ENCODE peak calls at places on chromosomes 5 and 9, in nine cellular contexts. E is mesendoderm; L is ELR; V is stimulated activated CD4-positive, alpha-beta T cell treated with anti-CD3 and anti-CD28 coated beads, Interleukin-1b, Interleukin-23, amount 100 ng/mL, for 1 hour; W is sciatic nerve; G is MV-4-11; Y is T-helper 9 cell; J is fibroblast of villous mesenchyme; D is left ventricle myocardium superior. T is an unnamed sample.

GRCh38 chr5:141476132-141476909 is 555 bp downstream of the PCDHGC3 start:
- DNase-seq in E (peak), L (peak), V (no peak), W (peak), G (peak), Y (no peak), J (peak), D (peak), T (no peak)

GRCh38 chr9:104794070-104794469 is 30.1 kb downstream of the NIPSNAP3B start:
- DNase-seq in E (no peak), L (no peak), V (no peak), W (no peak), G (no peak), Y (no peak), J (no peak), D (no peak), T (no peak)

GRCh38 chr5:82640901-82641300 is 362.7 kb upstream of the RPS23 start:
- DNase-seq in E (no peak), L (no peak), V (no peak), W (no peak), G (no peak), Y (no peak), J (no peak), D (no peak), T (no peak)

GRCh38 chr9:72873456-72873855 is 79.4 kb downstream of the ALDH1A1 start:
- DNase-seq in E (no peak), L (no peak), V (no peak), W (no peak), G (no peak), Y (no peak), J (no peak), D (no peak), T (no peak)

GRCh38 chr5:157603333-157604190 is 28.0 kb upstream of the ADAM19 start:
- DNase-seq in E (no peak), L (peak), V (peak), W (no peak), G (peak), Y (peak), J (peak), D (no peak), T (no peak)

GRCh38 chr9:37787059-37787458 is 2.2 kb upstream of the EXOSC3 start:
- DNase-seq in E (no peak), L (no peak), V (no peak), W (no peak), G (no peak), Y (no peak), J (no peak), D (peak), T (no peak)

GRCh38 chr5:139700711-139701693 is 52.9 kb downstream of the CXXC5 start:
- DNase-seq in E (peak), L (no peak), V (no peak), W (no peak), G (no peak), Y (no peak), J (no peak), D (no peak), T (no peak)

GRCh38 chr9:131095666-131096489 is 453 bp upstream of the AIF1L start:
- DNase-seq in E (peak), L (peak), V (no peak), W (peak), G (no peak), Y (no peak), J (no peak), D (peak), T (no peak)

GRCh38 chr5:153551537-153552079 is 61.1 kb downstream of the GRIA1 start:
- DNase-seq in E (peak), L (peak), V (no peak), W (no peak), G (no peak), Y (no peak), J (peak), D (no peak), T (no peak)

GRCh38 chr5:28779161-28779754 is 1740.9 kb upstream of the CDH9 start:
- DNase-seq in E (peak), L (no peak), V (no peak), W (no peak), G (no peak), Y (no peak), J (peak), D (no peak), T (no peak)

GRCh38 chr5:112338681-112339337 is 80.3 kb downstream of the EPB41L4A start:
- DNase-seq in E (peak), L (peak), V (no peak), W (no peak), G (no peak), Y (no peak), J (peak), D (no peak), T (no peak)

GRCh38 chr5:176648467-176649194 is 1.3 kb downstream of the TSPAN17 start:
- DNase-seq in E (no peak), L (no peak), V (no peak), W (no peak), G (no peak), Y (no peak), J (no peak), D (no peak), T (no peak)

GRCh38 chr9:15873573-15874177 is 320.8 kb downstream of the CCDC171 start:
- DNase-seq in E (peak), L (peak), V (no peak), W (no peak), G (peak), Y (no peak), J (peak), D (no peak), T (no peak)

GRCh38 chr5:173163219-173163618 is 18.9 kb downstream of the BNIP1 start:
- DNase-seq in E (peak), L (no peak), V (no peak), W (no peak), G (no peak), Y (no peak), J (no peak), D (peak), T (no peak)

GRCh38 chr5:123487298-123487697 is 24.7 kb upstream of the CSNK1G3 start:
- DNase-seq in E (no peak), L (peak), V (no peak), W (no peak), G (no peak), Y (no peak), J (peak), D (no peak), T (no peak)

T was measured in stimulated activated CD8-positive, alpha-beta memory T cell treated with anti-CD3 and anti-CD28 coated beads, Interleukin-7, amount 100 ng/mL, for 1 hour.